ENCODE peak calls at places on chromosomes 7 and 10, in eight cellular contexts. U is SK-N-SH; Z is CD8-positive, alpha-beta memory T cell; D is lung; I is heart right ventricle; T is CD8-positive, alpha-beta T cell; A is cardiac muscle cell; P is lower lobe of right lung. S is an unnamed sample.

GRCh38 chr10:34715511-34716187 is 99.4 kb downstream of the PARD3 start:
- DNase-seq in U (no peak), Z (no peak), D (no peak), I (no peak), T (no peak), A (no peak), P (no peak), S (no peak)

GRCh38 chr7:46680147-46680546 is 759.1 kb upstream of the IGFBP3 start:
- DNase-seq in U (no peak), Z (no peak), D (no peak), I (no peak), T (no peak), A (no peak), P (no peak), S (no peak)

GRCh38 chr7:97107192-97107800 is 10.2 kb upstream of the SDHAF3 start:
- DNase-seq in U (no peak), Z (no peak), D (no peak), I (no peak), T (no peak), A (no peak), P (no peak), S (no peak)

GRCh38 chr7:21702303-21702702 is 159.5 kb downstream of the DNAH11 start:
- DNase-seq in U (no peak), Z (no peak), D (no peak), I (no peak), T (no peak), A (no peak), P (no peak), S (no peak)

GRCh38 chr10:115854740-115855435 is 418.1 kb downstream of the GFRA1 start:
- DNase-seq in U (no peak), Z (no peak), D (no peak), I (no peak), T (no peak), A (no peak), P (no peak), S (no peak)

GRCh38 chr7:91046322-91047088 is 217.7 kb upstream of the FZD1 start:
- DNase-seq in U (no peak), Z (no peak), D (no peak), I (no peak), T (no peak), A (no peak), P (no peak), S (no peak)

GRCh38 chr7:77549103-77549870 is 12.2 kb downstream of the PTPN12 start:
- DNase-seq in U (no peak), Z (no peak), D (no peak), I (no peak), T (no peak), A (no peak), P (no peak), S (no peak)

GRCh38 chr7:93715234-93715633 is 140.7 kb upstream of the CALCR start:
- DNase-seq in U (peak), Z (no peak), D (peak), I (peak), T (no peak), A (peak), P (peak), S (peak)

GRCh38 chr10:114349505-114350211 is 54.6 kb downstream of the AFAP1L2 start:
- DNase-seq in U (no peak), Z (no peak), D (no peak), I (peak), T (no peak), A (peak), P (no peak), S (no peak)

GRCh38 chr10:97539523-97540200 is 32.9 kb upstream of the ANKRD2 start:
- DNase-seq in U (no peak), Z (no peak), D (no peak), I (peak), T (no peak), A (no peak), P (no peak), S (peak)

GRCh38 chr7:2870471-2870941 is 26.4 kb upstream of the GNA12 start:
- DNase-seq in U (peak), Z (no peak), D (peak), I (peak), T (peak), A (no peak), P (peak), S (peak)

GRCh38 chr7:106548491-106548890 is 112.5 kb downstream of the CCDC71L start:
- DNase-seq in U (no peak), Z (no peak), D (no peak), I (no peak), T (no peak), A (no peak), P (no peak), S (no peak)

GRCh38 chr10:91162050-91162494 is 58.4 kb upstream of the PCGF5 start:
- DNase-seq in U (no peak), Z (no peak), D (no peak), I (no peak), T (peak), A (no peak), P (no peak), S (no peak)

GRCh38 chr10:80541144-80541750 is 3.5 kb downstream of the SH2D4B start:
- DNase-seq in U (no peak), Z (no peak), D (peak), I (peak), T (no peak), A (no peak), P (no peak), S (no peak)

GRCh38 chr7:80362677-80363076 is 149.2 kb downstream of the GNAT3 start:
- DNase-seq in U (no peak), Z (no peak), D (no peak), I (no peak), T (no peak), A (no peak), P (no peak), S (no peak)

GRCh38 chr7:96327429-96327828 is 5.5 kb upstream of the SLC25A13 start:
- DNase-seq in U (no peak), Z (no peak), D (no peak), I (no peak), T (no peak), A (no peak), P (no peak), S (no peak)

GRCh38 chr10:102403115-102403514 is 7.6 kb downstream of the NFKB2 start:
- DNase-seq in U (no peak), Z (no peak), D (no peak), I (no peak), T (peak), A (no peak), P (no peak), S (no peak)

GRCh38 chr7:133019590-133019989 is 62.3 kb downstream of the CHCHD3 start:
- DNase-seq in U (no peak), Z (no peak), D (no peak), I (no peak), T (no peak), A (no peak), P (no peak), S (no peak)

GRCh38 chr7:30162622-30163124 is 27.9 kb downstream of the MTURN start:
- DNase-seq in U (no peak), Z (no peak), D (no peak), I (no peak), T (peak), A (no peak), P (no peak), S (no peak)

GRCh38 chr7:129610709-129611245 is 743 bp upstream of the NRF1 start:
- DNase-seq in U (peak), Z (no peak), D (no peak), I (no peak), T (no peak), A (no peak), P (no peak), S (no peak)

GRCh38 chr10:127892743-127893142 is at the start of gene CLRN3:
- DNase-seq in U (no peak), Z (no peak), D (no peak), I (no peak), T (no peak), A (no peak), P (no peak), S (no peak)

GRCh38 chr7:137081694-137082093 is 213.2 kb downstream of the CHRM2 start:
- DNase-seq in U (peak), Z (no peak), D (peak), I (peak), T (no peak), A (peak), P (no peak), S (no peak)

GRCh38 chr10:12500406-12501303 is 151.3 kb downstream of the CAMK1D start:
- DNase-seq in U (no peak), Z (no peak), D (no peak), I (no peak), T (no peak), A (peak), P (no peak), S (no peak)

GRCh38 chr10:101901340-101901739 is 57.7 kb upstream of the KCNIP2 start:
- DNase-seq in U (no peak), Z (no peak), D (no peak), I (no peak), T (no peak), A (no peak), P (no peak), S (no peak)

GRCh38 chr7:53151496-53151895 is 116.1 kb downstream of the POM121L12 start:
- DNase-seq in U (no peak), Z (no peak), D (no peak), I (no peak), T (no peak), A (no peak), P (no peak), S (no peak)

GRCh38 chr7:111639894-111640293 is 77.6 kb upstream of the IMMP2L start:
- DNase-seq in U (no peak), Z (no peak), D (no peak), I (no peak), T (no peak), A (no peak), P (no peak), S (no peak)

GRCh38 chr10:42987121-42987541 is 89.7 kb upstream of the RET start:
- DNase-seq in U (no peak), Z (no peak), D (no peak), I (no peak), T (no peak), A (no peak), P (peak), S (no peak)

GRCh38 chr7:6644728-6645127 is 7.6 kb downstream of the ZNF316 start:
- DNase-seq in U (no peak), Z (no peak), D (no peak), I (no peak), T (no peak), A (no peak), P (no peak), S (no peak)

GRCh38 chr7:101163281-101164070 is 1.9 kb downstream of the VGF start:
- DNase-seq in U (peak), Z (no peak), D (no peak), I (no peak), T (no peak), A (no peak), P (no peak), S (no peak)

GRCh38 chr7:116653204-116653603 is 18.8 kb upstream of the MET start:
- DNase-seq in U (no peak), Z (no peak), D (no peak), I (no peak), T (no peak), A (no peak), P (no peak), S (no peak)

GRCh38 chr10:128028508-128029279 is 97.5 kb downstream of the MKI67 start:
- DNase-seq in U (no peak), Z (no peak), D (no peak), I (no peak), T (no peak), A (no peak), P (peak), S (peak)

GRCh38 chr7:27148776-27149641 is 1.4 kb upstream of the HOXA6 start:
- DNase-seq in U (no peak), Z (no peak), D (no peak), I (no peak), T (no peak), A (no peak), P (no peak), S (no peak)

GRCh38 chr10:110408203-110408871 is 89.4 kb upstream of the DUSP5 start:
- DNase-seq in U (no peak), Z (no peak), D (no peak), I (no peak), T (no peak), A (no peak), P (peak), S (no peak)

GRCh38 chr10:23408330-23408976 is 30.4 kb upstream of the OTUD1 start:
- DNase-seq in U (peak), Z (no peak), D (no peak), I (no peak), T (no peak), A (no peak), P (no peak), S (no peak)

GRCh38 chr10:21516270-21517131 is 9.0 kb downstream of the SKIDA1 start:
- DNase-seq in U (peak), Z (peak), D (peak), I (peak), T (peak), A (peak), P (peak), S (peak)

GRCh38 chr10:13526952-13527863 is 1.6 kb downstream of the BEND7 start:
- DNase-seq in U (no peak), Z (no peak), D (no peak), I (no peak), T (no peak), A (no peak), P (no peak), S (no peak)

GRCh38 chr10:500876-501275 is 188.6 kb downstream of the DIP2C start:
- DNase-seq in U (no peak), Z (no peak), D (no peak), I (no peak), T (no peak), A (no peak), P (peak), S (no peak)

GRCh38 chr10:35127289-35127891 is 744 bp downstream of the CREM start:
- DNase-seq in U (peak), Z (no peak), D (peak), I (peak), T (peak), A (peak), P (peak), S (peak)

GRCh38 chr10:6567203-6567703 is 12.8 kb downstream of the PRKCQ start:
- DNase-seq in U (no peak), Z (no peak), D (no peak), I (no peak), T (no peak), A (no peak), P (no peak), S (no peak)
- H3K27ac ChIP-seq in U (no peak), Z (no peak), D (no peak), I (no peak), T (no peak), A (no peak), P (no peak), S (no peak)

DNA sequence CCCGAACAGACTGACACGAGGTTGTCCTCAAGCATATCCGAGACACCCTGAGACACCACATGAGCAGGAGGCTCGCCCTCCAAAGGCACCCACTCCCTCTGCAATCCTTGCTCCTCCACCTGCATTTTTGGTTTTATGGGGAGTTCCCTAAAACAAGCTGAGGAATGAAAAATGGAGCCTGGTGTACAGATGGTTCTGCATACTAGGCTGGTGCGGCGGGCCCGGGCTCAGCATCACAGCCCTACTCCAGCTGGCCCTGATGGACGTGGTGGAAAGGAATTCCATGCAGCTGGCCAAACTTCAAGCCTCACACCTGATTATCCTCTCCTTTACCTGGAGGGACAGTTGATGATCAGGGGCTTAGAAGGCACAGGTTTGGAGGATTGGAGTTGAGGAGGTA is 30.3 kb upstream of the JAKMIP3 start:
- DNase-seq in U (no peak), Z (no peak), D (no peak), I (no peak), T (no peak), A (no peak), P (no peak), S (no peak)
- H3K27ac ChIP-seq in U (no peak), Z (no peak), D (no peak), I (no peak), T (no peak), A (no peak), P (no peak), S (no peak)

GRCh38 chr7:108308913-108309312 is 147.3 kb downstream of the NRCAM start:
- DNase-seq in U (no peak), Z (no peak), D (no peak), I (no peak), T (no peak), A (no peak), P (no peak), S (no peak)

GRCh38 chr7:108307246-108307982 is 148.8 kb downstream of the NRCAM start:
- DNase-seq in U (peak), Z (no peak), D (no peak), I (no peak), T (no peak), A (no peak), P (no peak), S (no peak)

GRCh38 chr7:108311446-108312168 is 144.6 kb downstream of the NRCAM start:
- DNase-seq in U (no peak), Z (no peak), D (no peak), I (no peak), T (no peak), A (no peak), P (no peak), S (no peak)

GRCh38 chr7:108310351-108310750 is 145.9 kb downstream of the NRCAM start:
- DNase-seq in U (no peak), Z (no peak), D (no peak), I (no peak), T (no peak), A (no peak), P (no peak), S (no peak)

DNA sequence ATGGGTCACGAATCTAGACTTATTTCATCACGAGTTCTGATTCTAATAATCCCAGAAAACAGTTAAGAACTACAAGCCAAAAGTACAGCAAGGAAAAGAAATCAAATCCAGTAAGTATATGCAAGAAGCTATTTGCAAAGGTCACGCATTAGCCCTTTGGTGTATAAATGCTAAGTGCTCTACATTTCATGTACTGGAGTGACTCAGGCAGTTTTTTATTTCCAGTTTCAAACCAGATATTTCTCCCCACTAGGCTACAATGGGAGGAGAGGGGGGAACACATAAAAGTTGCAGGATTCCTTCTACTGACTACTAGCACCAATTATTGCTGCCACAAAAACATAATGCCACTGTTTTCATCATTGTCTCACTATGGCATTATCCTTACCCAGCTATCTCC is 148.0 kb downstream of the NRCAM start:
- DNase-seq in U (no peak), Z (no peak), D (no peak), I (no peak), T (no peak), A (no peak), P (no peak), S (no peak)
- H3K27ac ChIP-seq in U (no peak), Z (no peak), D (no peak), I (no peak), T (no peak), A (no peak), P (no peak), S (no peak)

GRCh38 chr7:4179616-4180380 is 502.3 kb upstream of the FOXK1 start:
- DNase-seq in U (no peak), Z (no peak), D (no peak), I (no peak), T (no peak), A (no peak), P (no peak), S (no peak)

GRCh38 chr7:4181446-4181845 is 500.6 kb upstream of the FOXK1 start:
- DNase-seq in U (no peak), Z (no peak), D (no peak), I (no peak), T (no peak), A (no peak), P (peak), S (peak)

GRCh38 chr7:4184653-4185052 is 497.4 kb upstream of the FOXK1 start:
- DNase-seq in U (no peak), Z (no peak), D (no peak), I (no peak), T (no peak), A (no peak), P (no peak), S (no peak)

GRCh38 chr7:4185136-4185535 is 497.0 kb upstream of the FOXK1 start:
- DNase-seq in U (no peak), Z (no peak), D (no peak), I (no peak), T (no peak), A (no peak), P (no peak), S (no peak)

GRCh38 chr7:4182605-4183300 is 499.3 kb upstream of the FOXK1 start:
- DNase-seq in U (no peak), Z (no peak), D (no peak), I (no peak), T (no peak), A (no peak), P (no peak), S (no peak)
- H3K27ac ChIP-seq in U (no peak), Z (no peak), D (no peak), I (no peak), T (no peak), A (no peak), P (no peak), S (no peak)

S was measured in aorta.